ENCODE peak calls at places on chromosomes 4 and X, in four cellular contexts. B, D, O and Y are unnamed samples.

GRCh38 chr4:80340036-80340435 is 4.5 kb downstream of the CFAP299 start:
- DNase-seq in O (no peak), B (no peak), D (no peak), Y (no peak)

GRCh38 chrX:9874483-9874882 is 88.3 kb downstream of the SHROOM2 start:
- DNase-seq in O (no peak), D (no peak), B (no peak), Y (no peak)

GRCh38 chr4:56731857-56732256 is 50.8 kb upstream of the HOPX start:
- DNase-seq in D (no peak), O (no peak), B (no peak), Y (no peak)

GRCh38 chr4:73730292-73730691 is 10.1 kb upstream of the CXCL8 start:
- DNase-seq in B (no peak), D (no peak), O (no peak), Y (no peak)

GRCh38 chr4:174262624-174263444 is 20.6 kb downstream of the FBXO8 start:
- DNase-seq in D (no peak), B (no peak), O (no peak), Y (no peak)

GRCh38 chr4:113050361-113050760 is 908 bp downstream of the ANK2 start:
- DNase-seq in D (no peak), B (no peak), O (no peak), Y (no peak)

GRCh38 chrX:134528936-134529335 is 69.0 kb downstream of the HPRT1 start:
- DNase-seq in D (peak; percentile 51), O (no peak), B (no peak), Y (no peak)

GRCh38 chrX:152245231-152245630 is 106.9 kb upstream of the MAGEA10 start:
- DNase-seq in D (no peak), B (no peak), O (no peak), Y (no peak)

GRCh38 chrX:92247076-92247475 is 467.9 kb downstream of the PCDH11X start:
- DNase-seq in B (no peak), D (no peak), O (no peak), Y (no peak)

GRCh38 chrX:139882299-139882698 is 50.6 kb downstream of the ATP11C start:
- DNase-seq in D (no peak), O (no peak), B (no peak), Y (no peak)

GRCh38 chrX:7190157-7190556 is 42.2 kb upstream of the PUDP start:
- DNase-seq in O (no peak), B (no peak), D (no peak), Y (no peak)

GRCh38 chr4:26765515-26765914 is 95.1 kb upstream of the STIM2 start:
- DNase-seq in D (no peak), B (no peak), O (no peak), Y (no peak)

GRCh38 chr4:155960522-155960921 is 6.9 kb upstream of the CTSO start:
- DNase-seq in O (no peak), B (no peak), D (no peak), Y (no peak)

GRCh38 chr4:119099227-119099910 is 36.3 kb upstream of the MYOZ2 start:
- DNase-seq in D (no peak), B (no peak), O (no peak), Y (no peak)

GRCh38 chr4:110632506-110633357 is 9.9 kb upstream of the PITX2 start:
- DNase-seq in D (no peak), O (no peak), B (no peak), Y (no peak)

GRCh38 chr4:94925764-94926347 is 168.1 kb downstream of the BMPR1B start:
- DNase-seq in B (no peak), D (no peak), O (no peak), Y (no peak)

GRCh38 chr4:22500831-22501714 is 14.8 kb downstream of the ADGRA3 start:
- DNase-seq in O (no peak), D (peak; percentile 51), B (no peak), Y (no peak)

GRCh38 chrX:121958886-121959285 is 911.5 kb downstream of the GLUD2 start:
- DNase-seq in O (no peak), D (no peak), B (no peak), Y (no peak)

GRCh38 chrX:55220119-55220794 is at the start of gene PAGE5:
- DNase-seq in B (no peak), D (no peak), O (no peak), Y (no peak)

GRCh38 chr4:23219779-23220408 is 527.2 kb downstream of the GBA3 start:
- DNase-seq in B (no peak), O (no peak), D (no peak), Y (no peak)

GRCh38 chrX:116379854-116380253 is 56.6 kb upstream of the SLC6A14 start:
- DNase-seq in D (peak; percentile 0), O (no peak), B (no peak), Y (no peak)

GRCh38 chr4:20252656-20253271 is 1.1 kb downstream of the SLIT2 start:
- DNase-seq in D (peak; percentile 45), B (no peak), O (no peak), Y (no peak)

GRCh38 chrX:6021316-6022091 is 207.2 kb downstream of the NLGN4X start:
- DNase-seq in D (no peak), B (no peak), O (no peak), Y (no peak)

GRCh38 chr4:97987019-97987648 is 156.1 kb downstream of the STPG2 start:
- DNase-seq in B (no peak), D (peak; percentile 71), O (no peak), Y (no peak)

GRCh38 chr4:147586637-147587036 is 30.6 kb upstream of the TMEM184C start:
- DNase-seq in D (no peak), B (no peak), O (no peak), Y (no peak)

GRCh38 chrX:41779058-41779564 is 55.1 kb downstream of the GPR82 start:
- DNase-seq in O (no peak), D (peak; percentile 74), B (no peak), Y (no peak)

GRCh38 chr4:1047976-1048780 is 36.8 kb downstream of the FGFRL1 start:
- DNase-seq in D (no peak), O (no peak), B (no peak), Y (no peak)

GRCh38 chrX:136203438-136203837 is 47.8 kb downstream of the MAP7D3 start:
- DNase-seq in D (no peak), B (no peak), O (no peak), Y (no peak)